ENCODE peak calls at places on chromosomes 5 and 9, in five cellular contexts. J is D341Med; Q is ACHN; S is stimulated activated CD4-positive, alpha-beta T cell treated with anti-CD3 and anti-CD28 coated beads, Interleukin-4, amount 100 ng/mL, for 48 hours; V is HuH-7. Z is an unnamed sample.

GRCh38 chr5:159412284-159413046 is 82.2 kb upstream of the IL12B start:
- DNase-seq in J (no peak), S (peak; percentile 27), Q (no peak), V (no peak), Z (peak; percentile 70)

GRCh38 chr9:133225171-133226011 is 16.3 kb upstream of the OBP2B start:
- DNase-seq in V (no peak), J (no peak), S (no peak), Q (no peak), Z (no peak)

GRCh38 chr5:55421074-55421529 is 113.3 kb downstream of the MTREX start:
- DNase-seq in S (no peak), Q (no peak), J (no peak), V (no peak), Z (no peak)

GRCh38 chr5:144187699-144188294 is 17.1 kb downstream of the KCTD16 start:
- DNase-seq in J (no peak), Q (peak; percentile 76), S (peak; percentile 35), V (no peak), Z (peak; percentile 77)

GRCh38 chr5:69331528-69332445 is 814 bp downstream of the CCDC125 start:
- DNase-seq in V (peak; percentile 34), Q (peak; percentile 2), S (no peak), J (no peak), Z (no peak)

GRCh38 chr9:134962065-134962997 is 44.6 kb upstream of the FCN1 start:
- DNase-seq in V (no peak), J (no peak), S (no peak), Q (no peak), Z (no peak)

GRCh38 chr9:8255852-8256251 is 456.3 kb upstream of the DMAC1 start:
- DNase-seq in S (no peak), J (no peak), V (no peak), Q (no peak), Z (no peak)

GRCh38 chr5:43039468-43040286 is 442 bp downstream of the ANXA2R start:
- DNase-seq in S (no peak), V (peak; percentile 55), Q (no peak), J (peak; percentile 63), Z (peak; percentile 63)

GRCh38 chr9:5468850-5469249 is 18.5 kb downstream of the CD274 start:
- DNase-seq in V (no peak), J (no peak), S (no peak), Q (no peak), Z (no peak)

GRCh38 chr9:130254753-130255637 is 10.6 kb upstream of the HMCN2 start:
- DNase-seq in J (no peak), Q (no peak), S (no peak), V (no peak), Z (no peak)

Z was measured in effector memory CD8-positive, alpha-beta T cell.